ENCODE peak calls at places on chromosomes 6 and 20, in eight cellular contexts. One of them, this sample, is unnamed.

GRCh38 chr20:5362771-5363170 is 46.0 kb upstream of the PROKR2 start:
- DNase-seq in lung microvascular endothelial cell: no peak
- DNase-seq in hypothalamus: no peak
- DNase-seq in astrocyte of the spinal cord: no peak
- DNase-seq in NCI-H1092: no peak
- DNase-seq in stimulated activated CD8-positive, alpha-beta memory T cell treated with anti-CD3 and anti-CD28 coated beads, Interleukin-7, amount 100 ng/mL, for 1 hour: no peak
- DNase-seq in stimulated activated CD4-positive, alpha-beta T cell treated with anti-CD3 and anti-CD28 coated beads, Interleukin-4, amount 100 ng/mL, for 48 hours: no peak
- DNase-seq in retina: no peak
- DNase-seq in this sample: no peak

GRCh38 chr6:14728396-14729024 is 517.4 kb upstream of the JARID2 start:
- DNase-seq in hypothalamus: peak
- DNase-seq in stimulated activated CD8-positive, alpha-beta memory T cell treated with anti-CD3 and anti-CD28 coated beads, Interleukin-7, amount 100 ng/mL, for 1 hour: no peak
- DNase-seq in retina: no peak
- DNase-seq in stimulated activated CD4-positive, alpha-beta T cell treated with anti-CD3 and anti-CD28 coated beads, Interleukin-4, amount 100 ng/mL, for 48 hours: no peak
- DNase-seq in astrocyte of the spinal cord: no peak
- DNase-seq in NCI-H1092: no peak
- DNase-seq in lung microvascular endothelial cell: peak
- DNase-seq in this sample: no peak

GRCh38 chr6:139940741-139941712 is 566.6 kb upstream of the CITED2 start:
- DNase-seq in NCI-H1092: no peak
- DNase-seq in astrocyte of the spinal cord: peak
- DNase-seq in stimulated activated CD4-positive, alpha-beta T cell treated with anti-CD3 and anti-CD28 coated beads, Interleukin-4, amount 100 ng/mL, for 48 hours: no peak
- DNase-seq in stimulated activated CD8-positive, alpha-beta memory T cell treated with anti-CD3 and anti-CD28 coated beads, Interleukin-7, amount 100 ng/mL, for 1 hour: no peak
- DNase-seq in lung microvascular endothelial cell: peak
- DNase-seq in retina: no peak
- DNase-seq in hypothalamus: no peak
- DNase-seq in this sample: no peak

GRCh38 chr6:158955265-158955664 is 44.7 kb downstream of the RSPH3 start:
- DNase-seq in hypothalamus: no peak
- DNase-seq in lung microvascular endothelial cell: no peak
- DNase-seq in retina: no peak
- DNase-seq in astrocyte of the spinal cord: no peak
- DNase-seq in stimulated activated CD8-positive, alpha-beta memory T cell treated with anti-CD3 and anti-CD28 coated beads, Interleukin-7, amount 100 ng/mL, for 1 hour: no peak
- DNase-seq in NCI-H1092: no peak
- DNase-seq in stimulated activated CD4-positive, alpha-beta T cell treated with anti-CD3 and anti-CD28 coated beads, Interleukin-4, amount 100 ng/mL, for 48 hours: no peak
- DNase-seq in this sample: no peak

GRCh38 chr20:10660661-10661060 is 13.1 kb downstream of the JAG1 start:
- DNase-seq in stimulated activated CD4-positive, alpha-beta T cell treated with anti-CD3 and anti-CD28 coated beads, Interleukin-4, amount 100 ng/mL, for 48 hours: no peak
- DNase-seq in stimulated activated CD8-positive, alpha-beta memory T cell treated with anti-CD3 and anti-CD28 coated beads, Interleukin-7, amount 100 ng/mL, for 1 hour: no peak
- DNase-seq in hypothalamus: no peak
- DNase-seq in lung microvascular endothelial cell: no peak
- DNase-seq in NCI-H1092: no peak
- DNase-seq in astrocyte of the spinal cord: no peak
- DNase-seq in retina: no peak
- DNase-seq in this sample: no peak

GRCh38 chr6:147759088-147759487 is 250.6 kb downstream of the SAMD5 start:
- DNase-seq in astrocyte of the spinal cord: no peak
- DNase-seq in retina: no peak
- DNase-seq in lung microvascular endothelial cell: no peak
- DNase-seq in NCI-H1092: no peak
- DNase-seq in stimulated activated CD8-positive, alpha-beta memory T cell treated with anti-CD3 and anti-CD28 coated beads, Interleukin-7, amount 100 ng/mL, for 1 hour: no peak
- DNase-seq in stimulated activated CD4-positive, alpha-beta T cell treated with anti-CD3 and anti-CD28 coated beads, Interleukin-4, amount 100 ng/mL, for 48 hours: no peak
- DNase-seq in hypothalamus: no peak
- DNase-seq in this sample: no peak

GRCh38 chr6:16503241-16503775 is 258.0 kb downstream of the ATXN1 start:
- DNase-seq in astrocyte of the spinal cord: no peak
- DNase-seq in hypothalamus: no peak
- DNase-seq in NCI-H1092: no peak
- DNase-seq in stimulated activated CD4-positive, alpha-beta T cell treated with anti-CD3 and anti-CD28 coated beads, Interleukin-4, amount 100 ng/mL, for 48 hours: no peak
- DNase-seq in stimulated activated CD8-positive, alpha-beta memory T cell treated with anti-CD3 and anti-CD28 coated beads, Interleukin-7, amount 100 ng/mL, for 1 hour: no peak
- DNase-seq in retina: no peak
- DNase-seq in lung microvascular endothelial cell: no peak
- DNase-seq in this sample: no peak

GRCh38 chr20:21004386-21005076 is 101.6 kb downstream of the LINC00237 start:
- DNase-seq in retina: no peak
- DNase-seq in stimulated activated CD4-positive, alpha-beta T cell treated with anti-CD3 and anti-CD28 coated beads, Interleukin-4, amount 100 ng/mL, for 48 hours: no peak
- DNase-seq in hypothalamus: no peak
- DNase-seq in astrocyte of the spinal cord: no peak
- DNase-seq in stimulated activated CD8-positive, alpha-beta memory T cell treated with anti-CD3 and anti-CD28 coated beads, Interleukin-7, amount 100 ng/mL, for 1 hour: no peak
- DNase-seq in lung microvascular endothelial cell: no peak
- DNase-seq in NCI-H1092: no peak
- DNase-seq in this sample: no peak

GRCh38 chr6:6972456-6972855 is 135.3 kb upstream of the RREB1 start:
- DNase-seq in astrocyte of the spinal cord: peak
- DNase-seq in stimulated activated CD4-positive, alpha-beta T cell treated with anti-CD3 and anti-CD28 coated beads, Interleukin-4, amount 100 ng/mL, for 48 hours: no peak
- DNase-seq in NCI-H1092: no peak
- DNase-seq in lung microvascular endothelial cell: no peak
- DNase-seq in stimulated activated CD8-positive, alpha-beta memory T cell treated with anti-CD3 and anti-CD28 coated beads, Interleukin-7, amount 100 ng/mL, for 1 hour: no peak
- DNase-seq in hypothalamus: no peak
- DNase-seq in retina: no peak
- DNase-seq in this sample: no peak

GRCh38 chr20:9035129-9035528 is 33.8 kb upstream of the PLCB4 start:
- DNase-seq in astrocyte of the spinal cord: peak
- DNase-seq in stimulated activated CD8-positive, alpha-beta memory T cell treated with anti-CD3 and anti-CD28 coated beads, Interleukin-7, amount 100 ng/mL, for 1 hour: no peak
- DNase-seq in NCI-H1092: no peak
- DNase-seq in stimulated activated CD4-positive, alpha-beta T cell treated with anti-CD3 and anti-CD28 coated beads, Interleukin-4, amount 100 ng/mL, for 48 hours: no peak
- DNase-seq in lung microvascular endothelial cell: no peak
- DNase-seq in hypothalamus: no peak
- DNase-seq in retina: no peak
- DNase-seq in this sample: no peak

GRCh38 chr20:56414842-56415765 is 3.0 kb downstream of the CASS4 start:
- DNase-seq in NCI-H1092: no peak
- DNase-seq in retina: no peak
- DNase-seq in hypothalamus: no peak
- DNase-seq in stimulated activated CD8-positive, alpha-beta memory T cell treated with anti-CD3 and anti-CD28 coated beads, Interleukin-7, amount 100 ng/mL, for 1 hour: no peak
- DNase-seq in astrocyte of the spinal cord: peak
- DNase-seq in stimulated activated CD4-positive, alpha-beta T cell treated with anti-CD3 and anti-CD28 coated beads, Interleukin-4, amount 100 ng/mL, for 48 hours: peak
- DNase-seq in lung microvascular endothelial cell: no peak
- DNase-seq in this sample: no peak

GRCh38 chr6:46312657-46313056 is 141.9 kb upstream of the ENPP5 start:
- DNase-seq in astrocyte of the spinal cord: no peak
- DNase-seq in retina: no peak
- DNase-seq in lung microvascular endothelial cell: no peak
- DNase-seq in stimulated activated CD4-positive, alpha-beta T cell treated with anti-CD3 and anti-CD28 coated beads, Interleukin-4, amount 100 ng/mL, for 48 hours: no peak
- DNase-seq in stimulated activated CD8-positive, alpha-beta memory T cell treated with anti-CD3 and anti-CD28 coated beads, Interleukin-7, amount 100 ng/mL, for 1 hour: no peak
- DNase-seq in NCI-H1092: no peak
- DNase-seq in hypothalamus: no peak
- DNase-seq in this sample: no peak

GRCh38 chr6:20769651-20770050 is 235.4 kb downstream of the CDKAL1 start:
- DNase-seq in lung microvascular endothelial cell: no peak
- DNase-seq in NCI-H1092: no peak
- DNase-seq in astrocyte of the spinal cord: no peak
- DNase-seq in retina: no peak
- DNase-seq in stimulated activated CD8-positive, alpha-beta memory T cell treated with anti-CD3 and anti-CD28 coated beads, Interleukin-7, amount 100 ng/mL, for 1 hour: no peak
- DNase-seq in hypothalamus: no peak
- DNase-seq in stimulated activated CD4-positive, alpha-beta T cell treated with anti-CD3 and anti-CD28 coated beads, Interleukin-4, amount 100 ng/mL, for 48 hours: no peak
- DNase-seq in this sample: no peak

GRCh38 chr6:109449064-109449788 is 6.3 kb downstream of the MICAL1 start:
- DNase-seq in hypothalamus: no peak
- DNase-seq in NCI-H1092: no peak
- DNase-seq in astrocyte of the spinal cord: no peak
- DNase-seq in lung microvascular endothelial cell: no peak
- DNase-seq in stimulated activated CD8-positive, alpha-beta memory T cell treated with anti-CD3 and anti-CD28 coated beads, Interleukin-7, amount 100 ng/mL, for 1 hour: no peak
- DNase-seq in stimulated activated CD4-positive, alpha-beta T cell treated with anti-CD3 and anti-CD28 coated beads, Interleukin-4, amount 100 ng/mL, for 48 hours: no peak
- DNase-seq in retina: no peak
- DNase-seq in this sample: no peak

GRCh38 chr6:158040051-158040803 is 58.6 kb downstream of the SYNJ2 start:
- DNase-seq in hypothalamus: no peak
- DNase-seq in stimulated activated CD4-positive, alpha-beta T cell treated with anti-CD3 and anti-CD28 coated beads, Interleukin-4, amount 100 ng/mL, for 48 hours: no peak
- DNase-seq in astrocyte of the spinal cord: peak
- DNase-seq in lung microvascular endothelial cell: peak
- DNase-seq in stimulated activated CD8-positive, alpha-beta memory T cell treated with anti-CD3 and anti-CD28 coated beads, Interleukin-7, amount 100 ng/mL, for 1 hour: no peak
- DNase-seq in retina: no peak
- DNase-seq in NCI-H1092: no peak
- DNase-seq in this sample: no peak

GRCh38 chr6:36560822-36561221 is 13.5 kb upstream of the STK38 start:
- DNase-seq in astrocyte of the spinal cord: no peak
- DNase-seq in NCI-H1092: no peak
- DNase-seq in retina: no peak
- DNase-seq in hypothalamus: no peak
- DNase-seq in stimulated activated CD8-positive, alpha-beta memory T cell treated with anti-CD3 and anti-CD28 coated beads, Interleukin-7, amount 100 ng/mL, for 1 hour: no peak
- DNase-seq in lung microvascular endothelial cell: no peak
- DNase-seq in stimulated activated CD4-positive, alpha-beta T cell treated with anti-CD3 and anti-CD28 coated beads, Interleukin-4, amount 100 ng/mL, for 48 hours: no peak
- DNase-seq in this sample: no peak

GRCh38 chr6:166959906-166960608 is 3.7 kb upstream of the RNASET2 start:
- DNase-seq in hypothalamus: no peak
- DNase-seq in retina: no peak
- DNase-seq in stimulated activated CD4-positive, alpha-beta T cell treated with anti-CD3 and anti-CD28 coated beads, Interleukin-4, amount 100 ng/mL, for 48 hours: no peak
- DNase-seq in astrocyte of the spinal cord: no peak
- DNase-seq in stimulated activated CD8-positive, alpha-beta memory T cell treated with anti-CD3 and anti-CD28 coated beads, Interleukin-7, amount 100 ng/mL, for 1 hour: no peak
- DNase-seq in NCI-H1092: no peak
- DNase-seq in lung microvascular endothelial cell: peak
- DNase-seq in this sample: no peak

GRCh38 chr20:9616455-9616805 is 102.0 kb downstream of the LAMP5 start:
- DNase-seq in stimulated activated CD4-positive, alpha-beta T cell treated with anti-CD3 and anti-CD28 coated beads, Interleukin-4, amount 100 ng/mL, for 48 hours: no peak
- DNase-seq in lung microvascular endothelial cell: no peak
- DNase-seq in retina: no peak
- DNase-seq in astrocyte of the spinal cord: no peak
- DNase-seq in NCI-H1092: no peak
- DNase-seq in stimulated activated CD8-positive, alpha-beta memory T cell treated with anti-CD3 and anti-CD28 coated beads, Interleukin-7, amount 100 ng/mL, for 1 hour: no peak
- DNase-seq in hypothalamus: no peak
- DNase-seq in this sample: no peak

GRCh38 chr6:72203983-72204382 is 317.6 kb downstream of the RIMS1 start:
- DNase-seq in astrocyte of the spinal cord: no peak
- DNase-seq in lung microvascular endothelial cell: no peak
- DNase-seq in stimulated activated CD8-positive, alpha-beta memory T cell treated with anti-CD3 and anti-CD28 coated beads, Interleukin-7, amount 100 ng/mL, for 1 hour: no peak
- DNase-seq in retina: no peak
- DNase-seq in hypothalamus: no peak
- DNase-seq in NCI-H1092: no peak
- DNase-seq in stimulated activated CD4-positive, alpha-beta T cell treated with anti-CD3 and anti-CD28 coated beads, Interleukin-4, amount 100 ng/mL, for 48 hours: no peak
- DNase-seq in this sample: no peak

GRCh38 chr20:57627972-57628650 is 7.9 kb upstream of the ZBP1 start:
- DNase-seq in stimulated activated CD8-positive, alpha-beta memory T cell treated with anti-CD3 and anti-CD28 coated beads, Interleukin-7, amount 100 ng/mL, for 1 hour: no peak
- DNase-seq in stimulated activated CD4-positive, alpha-beta T cell treated with anti-CD3 and anti-CD28 coated beads, Interleukin-4, amount 100 ng/mL, for 48 hours: no peak
- DNase-seq in astrocyte of the spinal cord: peak
- DNase-seq in retina: no peak
- DNase-seq in NCI-H1092: no peak
- DNase-seq in lung microvascular endothelial cell: peak
- DNase-seq in hypothalamus: no peak
- DNase-seq in this sample: no peak

GRCh38 chr20:40706977-40707582 is 18.0 kb upstream of the MAFB start:
- DNase-seq in stimulated activated CD4-positive, alpha-beta T cell treated with anti-CD3 and anti-CD28 coated beads, Interleukin-4, amount 100 ng/mL, for 48 hours: no peak
- DNase-seq in hypothalamus: no peak
- DNase-seq in stimulated activated CD8-positive, alpha-beta memory T cell treated with anti-CD3 and anti-CD28 coated beads, Interleukin-7, amount 100 ng/mL, for 1 hour: no peak
- DNase-seq in retina: no peak
- DNase-seq in NCI-H1092: no peak
- DNase-seq in lung microvascular endothelial cell: no peak
- DNase-seq in astrocyte of the spinal cord: no peak
- DNase-seq in this sample: no peak

GRCh38 chr6:43171284-43172126 is 436 bp downstream of the SRF start:
- DNase-seq in lung microvascular endothelial cell: no peak
- DNase-seq in stimulated activated CD8-positive, alpha-beta memory T cell treated with anti-CD3 and anti-CD28 coated beads, Interleukin-7, amount 100 ng/mL, for 1 hour: no peak
- DNase-seq in NCI-H1092: no peak
- DNase-seq in stimulated activated CD4-positive, alpha-beta T cell treated with anti-CD3 and anti-CD28 coated beads, Interleukin-4, amount 100 ng/mL, for 48 hours: peak
- DNase-seq in hypothalamus: peak
- DNase-seq in retina: peak
- DNase-seq in astrocyte of the spinal cord: no peak
- DNase-seq in this sample: no peak